ENCODE peak calls at places on chromosomes 11 and 22, in nine cellular contexts. One of them, this sample, is unnamed.
A peak's percentile ranks its signal among the peaks of the same experiment; 100 is the strongest.

GRCh38 chr11:2298131-2298794 is 3.5 kb downstream of the C11orf21 start:
- DNase-seq in heart left ventricle: peak; percentile 39
- DNase-seq in ovary: no peak
- DNase-seq in IMR-90: no peak
- DNase-seq in transverse colon: no peak
- DNase-seq in uterus: no peak
- DNase-seq in endothelial cell of umbilical vein: no peak
- DNase-seq in kidney: peak; percentile 48
- DNase-seq in left lung: no peak
- DNase-seq in this sample: no peak

GRCh38 chr11:121767433-121767832 is 314.7 kb upstream of the SORL1-AS1 start:
- DNase-seq in IMR-90: peak; percentile 50
- DNase-seq in left lung: no peak
- DNase-seq in kidney: no peak
- DNase-seq in ovary: no peak
- DNase-seq in endothelial cell of umbilical vein: no peak
- DNase-seq in uterus: no peak
- DNase-seq in heart left ventricle: no peak
- DNase-seq in transverse colon: no peak
- DNase-seq in this sample: no peak

GRCh38 chr11:1367721-1368120 is 22.0 kb upstream of the BRSK2 start:
- DNase-seq in IMR-90: no peak
- DNase-seq in endothelial cell of umbilical vein: no peak
- DNase-seq in heart left ventricle: no peak
- DNase-seq in uterus: no peak
- DNase-seq in kidney: no peak
- DNase-seq in left lung: no peak
- DNase-seq in transverse colon: no peak
- DNase-seq in ovary: no peak
- DNase-seq in this sample: no peak

GRCh38 chr11:765025-765801 is 12.1 kb downstream of the GATD1 start:
- DNase-seq in endothelial cell of umbilical vein: peak; percentile 53
- DNase-seq in left lung: no peak
- DNase-seq in heart left ventricle: no peak
- DNase-seq in ovary: peak; percentile 49
- DNase-seq in kidney: peak; percentile 84
- DNase-seq in transverse colon: peak; percentile 56
- DNase-seq in IMR-90: peak; percentile 36
- DNase-seq in uterus: no peak
- DNase-seq in this sample: peak; percentile 77

GRCh38 chr11:60161766-60162165 is 21.1 kb downstream of the MS4A6A start:
- DNase-seq in kidney: no peak
- DNase-seq in IMR-90: no peak
- DNase-seq in transverse colon: no peak
- DNase-seq in ovary: no peak
- DNase-seq in left lung: no peak
- DNase-seq in endothelial cell of umbilical vein: peak; percentile 64
- DNase-seq in uterus: no peak
- DNase-seq in heart left ventricle: no peak
- DNase-seq in this sample: no peak

GRCh38 chr11:116193321-116194114 is 579.3 kb downstream of the BUD13 start:
- DNase-seq in IMR-90: peak; percentile 62
- DNase-seq in ovary: peak; percentile 21
- DNase-seq in heart left ventricle: no peak
- DNase-seq in uterus: peak; percentile 39
- DNase-seq in transverse colon: peak; percentile 60
- DNase-seq in left lung: peak; percentile 85
- DNase-seq in endothelial cell of umbilical vein: peak; percentile 23
- DNase-seq in kidney: peak; percentile 93
- DNase-seq in this sample: peak; percentile 23

GRCh38 chr22:42885446-42885845 is 28.4 kb upstream of the ARFGAP3 start:
- DNase-seq in kidney: no peak
- DNase-seq in endothelial cell of umbilical vein: no peak
- DNase-seq in IMR-90: no peak
- DNase-seq in ovary: no peak
- DNase-seq in transverse colon: no peak
- DNase-seq in heart left ventricle: no peak
- DNase-seq in left lung: no peak
- DNase-seq in uterus: no peak
- DNase-seq in this sample: peak; percentile 55

GRCh38 chr11:62555464-62556092 is 9.0 kb upstream of the AHNAK start:
- DNase-seq in left lung: peak; percentile 80
- DNase-seq in heart left ventricle: no peak
- DNase-seq in IMR-90: peak; percentile 30
- DNase-seq in ovary: no peak
- DNase-seq in uterus: no peak
- DNase-seq in transverse colon: peak; percentile 74
- DNase-seq in kidney: peak; percentile 71
- DNase-seq in endothelial cell of umbilical vein: no peak
- DNase-seq in this sample: no peak

GRCh38 chr11:44671234-44671633 is 55.5 kb upstream of the TSPAN18 start:
- DNase-seq in kidney: no peak
- DNase-seq in left lung: no peak
- DNase-seq in heart left ventricle: no peak
- DNase-seq in uterus: no peak
- DNase-seq in transverse colon: no peak
- DNase-seq in endothelial cell of umbilical vein: no peak
- DNase-seq in ovary: no peak
- DNase-seq in IMR-90: no peak
- DNase-seq in this sample: no peak

GRCh38 chr11:100876826-100877545 is 189.9 kb downstream of the ARHGAP42 start:
- DNase-seq in heart left ventricle: no peak
- DNase-seq in transverse colon: no peak
- DNase-seq in ovary: no peak
- DNase-seq in endothelial cell of umbilical vein: peak; percentile 5
- DNase-seq in uterus: no peak
- DNase-seq in kidney: no peak
- DNase-seq in left lung: no peak
- DNase-seq in IMR-90: peak; percentile 98
- DNase-seq in this sample: no peak

GRCh38 chr11:124108158-124108557 is 7.1 kb upstream of the VWA5A start:
- DNase-seq in ovary: no peak
- DNase-seq in left lung: no peak
- DNase-seq in IMR-90: peak; percentile 15
- DNase-seq in transverse colon: peak; percentile 31
- DNase-seq in heart left ventricle: no peak
- DNase-seq in kidney: no peak
- DNase-seq in uterus: no peak
- DNase-seq in endothelial cell of umbilical vein: peak; percentile 56
- DNase-seq in this sample: no peak

DNA sequence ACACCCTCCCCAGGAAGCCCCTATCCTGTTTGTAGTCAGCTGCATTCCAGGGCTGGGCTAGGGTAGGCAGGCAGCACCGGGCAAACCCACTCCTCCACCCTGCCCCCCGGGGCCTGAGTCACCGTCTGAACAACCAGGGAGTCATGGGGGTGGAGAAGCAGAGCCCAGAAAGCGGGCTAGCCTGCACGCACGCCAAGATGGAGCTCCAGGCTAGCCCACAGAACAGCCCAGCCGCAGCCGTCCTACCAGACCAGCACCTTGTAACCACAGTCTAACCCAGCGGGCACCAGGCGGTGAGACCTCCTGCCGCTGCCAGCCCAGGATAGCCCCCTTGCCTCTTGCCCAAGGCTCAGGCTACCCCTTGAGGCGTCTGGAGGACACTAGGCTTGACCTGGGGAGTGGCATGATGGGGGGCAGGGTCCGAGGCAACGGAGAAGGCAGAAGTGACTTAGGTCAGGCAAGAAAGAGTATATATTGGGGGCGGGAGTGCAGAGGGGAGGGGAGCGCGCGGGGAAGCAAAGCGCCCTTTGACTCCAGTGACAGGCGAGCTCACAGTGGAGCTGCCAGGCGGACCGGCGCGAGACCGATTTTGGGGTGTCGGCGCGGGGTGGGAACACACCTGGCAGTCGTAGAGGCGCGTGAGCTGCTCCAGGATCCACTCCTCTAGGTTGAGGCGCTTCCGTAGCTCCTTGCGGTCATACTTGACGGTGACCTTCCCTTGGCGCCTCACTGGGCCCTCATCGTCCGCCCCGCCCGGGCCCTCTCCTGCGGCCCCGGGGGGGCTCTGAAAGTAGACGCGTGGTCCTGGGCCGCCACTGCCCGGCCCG is 733 bp downstream of the PPP1R14B start:
- DNase-seq in heart left ventricle: no peak
- DNase-seq in uterus: peak; percentile 73
- DNase-seq in transverse colon: peak; percentile 77
- DNase-seq in left lung: peak; percentile 83
- DNase-seq in ovary: peak; percentile 73
- DNase-seq in IMR-90: peak; percentile 91
- DNase-seq in kidney: peak; percentile 94
- DNase-seq in endothelial cell of umbilical vein: peak; percentile 82
- DNase-seq in this sample: peak; percentile 89
- H3K4me1 ChIP-seq in heart left ventricle: peaks cover 42% of the 10 kb centered on the region
- H3K4me1 ChIP-seq in uterus: no peaks in the 10 kb centered on the region
- H3K4me1 ChIP-seq in transverse colon: peaks cover 35% of the 10 kb centered on the region
- H3K4me1 ChIP-seq in left lung: peaks cover 18% of the 10 kb centered on the region
- H3K4me1 ChIP-seq in ovary: peaks cover 16% of the 10 kb centered on the region
- H3K4me1 ChIP-seq in IMR-90: peaks cover 9% of the 10 kb centered on the region
- H3K4me1 ChIP-seq in kidney: peaks cover 32% of the 10 kb centered on the region
- H3K4me1 ChIP-seq in endothelial cell of umbilical vein: peaks cover 23% of the 10 kb centered on the region
- H3K4me1 ChIP-seq in this sample: peaks cover 32% of the 10 kb centered on the region

GRCh38 chr11:72842644-72843330 is 28.6 kb downstream of the ATG16L2 start:
- DNase-seq in transverse colon: no peak
- DNase-seq in ovary: no peak
- DNase-seq in heart left ventricle: no peak
- DNase-seq in kidney: no peak
- DNase-seq in left lung: no peak
- DNase-seq in endothelial cell of umbilical vein: no peak
- DNase-seq in IMR-90: no peak
- DNase-seq in uterus: no peak
- DNase-seq in this sample: no peak

GRCh38 chr11:72840780-72841179 is 26.6 kb downstream of the ATG16L2 start:
- DNase-seq in left lung: no peak
- DNase-seq in IMR-90: peak; percentile 95
- DNase-seq in endothelial cell of umbilical vein: no peak
- DNase-seq in uterus: no peak
- DNase-seq in transverse colon: no peak
- DNase-seq in heart left ventricle: no peak
- DNase-seq in kidney: no peak
- DNase-seq in ovary: no peak
- DNase-seq in this sample: no peak

GRCh38 chr11:72838691-72839305 is 24.6 kb downstream of the ATG16L2 start:
- DNase-seq in left lung: no peak
- DNase-seq in endothelial cell of umbilical vein: no peak
- DNase-seq in ovary: no peak
- DNase-seq in IMR-90: peak; percentile 33
- DNase-seq in uterus: no peak
- DNase-seq in kidney: no peak
- DNase-seq in transverse colon: no peak
- DNase-seq in heart left ventricle: no peak
- DNase-seq in this sample: peak; percentile 73

GRCh38 chr11:72842126-72842525 is 27.9 kb downstream of the ATG16L2 start:
- DNase-seq in IMR-90: no peak
- DNase-seq in transverse colon: no peak
- DNase-seq in kidney: no peak
- DNase-seq in left lung: no peak
- DNase-seq in heart left ventricle: no peak
- DNase-seq in endothelial cell of umbilical vein: no peak
- DNase-seq in uterus: no peak
- DNase-seq in ovary: no peak
- DNase-seq in this sample: no peak

DNA sequence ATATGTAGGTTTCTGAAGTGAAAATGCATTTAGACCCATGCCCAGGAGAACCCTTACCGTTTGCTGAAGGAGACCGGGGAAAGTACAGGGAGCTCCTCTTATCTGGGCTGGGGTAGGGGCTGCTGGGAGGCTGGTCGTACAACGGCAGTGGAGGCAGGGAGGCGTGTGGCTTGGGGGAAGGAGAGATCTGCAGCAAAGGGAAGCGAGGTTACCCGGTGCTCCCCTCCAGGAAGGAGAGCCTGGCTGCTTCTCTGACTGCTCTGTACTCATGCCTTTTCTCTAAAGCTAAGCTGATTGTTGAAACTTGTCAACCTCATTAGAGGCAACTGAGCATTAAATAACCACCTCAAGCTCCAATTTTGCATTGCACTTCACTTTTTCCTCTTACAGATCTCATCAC is 27.2 kb downstream of the ATG16L2 start:
- DNase-seq in endothelial cell of umbilical vein: no peak
- DNase-seq in uterus: no peak
- DNase-seq in IMR-90: no peak
- DNase-seq in heart left ventricle: no peak
- DNase-seq in left lung: no peak
- DNase-seq in kidney: no peak
- DNase-seq in ovary: no peak
- DNase-seq in transverse colon: no peak
- DNase-seq in this sample: no peak
- H3K4me1 ChIP-seq in endothelial cell of umbilical vein: peaks cover 5% of the 10 kb centered on the region
- H3K4me1 ChIP-seq in uterus: no peaks in the 10 kb centered on the region
- H3K4me1 ChIP-seq in IMR-90: peaks cover 9% of the 10 kb centered on the region
- H3K4me1 ChIP-seq in heart left ventricle: peaks cover 49% of the 10 kb centered on the region
- H3K4me1 ChIP-seq in left lung: no peaks in the 10 kb centered on the region
- H3K4me1 ChIP-seq in kidney: peaks cover 2% of the 10 kb centered on the region
- H3K4me1 ChIP-seq in ovary: peaks cover 6% of the 10 kb centered on the region
- H3K4me1 ChIP-seq in transverse colon: no peaks in the 10 kb centered on the region
- H3K4me1 ChIP-seq in this sample: peaks cover 8% of the 10 kb centered on the region

DNA sequence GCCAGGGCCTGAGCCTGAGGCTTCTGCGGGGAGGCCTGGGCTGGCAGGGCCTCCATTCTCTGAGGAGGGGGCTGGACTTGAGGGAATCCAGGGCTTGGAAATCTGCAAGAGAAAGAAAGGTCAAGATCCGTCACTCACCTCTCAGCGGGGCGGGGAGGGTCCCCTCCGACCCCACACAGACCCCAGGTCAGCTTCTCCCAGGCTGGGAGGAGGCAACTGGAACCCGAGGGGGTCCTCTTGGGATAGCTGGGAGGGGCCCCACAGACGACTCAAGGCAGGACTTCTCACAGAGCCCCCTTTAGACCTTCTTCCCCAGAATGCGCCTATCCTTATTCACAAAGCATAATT is 11.0 kb downstream of the TNKS1BP1 start:
- DNase-seq in IMR-90: no peak
- DNase-seq in endothelial cell of umbilical vein: no peak
- DNase-seq in left lung: no peak
- DNase-seq in uterus: no peak
- DNase-seq in heart left ventricle: peak; percentile 55
- DNase-seq in transverse colon: no peak
- DNase-seq in ovary: no peak
- DNase-seq in kidney: peak; percentile 58
- DNase-seq in this sample: no peak
- H3K4me1 ChIP-seq in IMR-90: peaks cover 51% of the 10 kb centered on the region
- H3K4me1 ChIP-seq in endothelial cell of umbilical vein: peaks cover 13% of the 10 kb centered on the region
- H3K4me1 ChIP-seq in left lung: peaks cover 45% of the 10 kb centered on the region
- H3K4me1 ChIP-seq in uterus: peaks cover 25% of the 10 kb centered on the region
- H3K4me1 ChIP-seq in heart left ventricle: peaks cover 85% of the 10 kb centered on the region
- H3K4me1 ChIP-seq in transverse colon: peaks cover 52% of the 10 kb centered on the region
- H3K4me1 ChIP-seq in ovary: peaks cover 32% of the 10 kb centered on the region
- H3K4me1 ChIP-seq in kidney: peaks cover 34% of the 10 kb centered on the region
- H3K4me1 ChIP-seq in this sample: peaks cover 74% of the 10 kb centered on the region

GRCh38 chr11:68506908-68507307 is 46.4 kb downstream of the PPP6R3 start:
- DNase-seq in endothelial cell of umbilical vein: no peak
- DNase-seq in uterus: no peak
- DNase-seq in IMR-90: no peak
- DNase-seq in left lung: no peak
- DNase-seq in ovary: no peak
- DNase-seq in transverse colon: no peak
- DNase-seq in kidney: no peak
- DNase-seq in heart left ventricle: no peak
- DNase-seq in this sample: no peak
- H3K4me1 ChIP-seq in endothelial cell of umbilical vein: peaks cover 18% of the 10 kb centered on the region
- H3K4me1 ChIP-seq in uterus: peaks cover 13% of the 10 kb centered on the region
- H3K4me1 ChIP-seq in IMR-90: peaks cover 8% of the 10 kb centered on the region
- H3K4me1 ChIP-seq in left lung: peaks cover 31% of the 10 kb centered on the region
- H3K4me1 ChIP-seq in ovary: peaks cover 28% of the 10 kb centered on the region
- H3K4me1 ChIP-seq in transverse colon: peaks cover 27% of the 10 kb centered on the region
- H3K4me1 ChIP-seq in kidney: peaks cover 23% of the 10 kb centered on the region
- H3K4me1 ChIP-seq in heart left ventricle: peaks cover 69% of the 10 kb centered on the region
- H3K4me1 ChIP-seq in this sample: peaks cover 8% of the 10 kb centered on the region

GRCh38 chr11:71530602-71531001 is 3.5 kb downstream of the KRTAP5-7 start:
- DNase-seq in endothelial cell of umbilical vein: no peak
- DNase-seq in left lung: no peak
- DNase-seq in heart left ventricle: no peak
- DNase-seq in ovary: no peak
- DNase-seq in kidney: no peak
- DNase-seq in uterus: no peak
- DNase-seq in transverse colon: no peak
- DNase-seq in IMR-90: no peak
- DNase-seq in this sample: no peak
- H3K4me1 ChIP-seq in endothelial cell of umbilical vein: no peaks in the 10 kb centered on the region
- H3K4me1 ChIP-seq in left lung: no peaks in the 10 kb centered on the region
- H3K4me1 ChIP-seq in heart left ventricle: no peaks in the 10 kb centered on the region
- H3K4me1 ChIP-seq in ovary: no peaks in the 10 kb centered on the region
- H3K4me1 ChIP-seq in kidney: peaks cover 5% of the 10 kb centered on the region
- H3K4me1 ChIP-seq in uterus: no peaks in the 10 kb centered on the region
- H3K4me1 ChIP-seq in transverse colon: no peaks in the 10 kb centered on the region
- H3K4me1 ChIP-seq in IMR-90: no peaks in the 10 kb centered on the region
- H3K4me1 ChIP-seq in this sample: no peaks in the 10 kb centered on the region

This sample was measured in adrenal gland.